ENCODE peak calls at places on chromosomes 3 and 15, in nine cellular contexts. D, J, U, P, I, V, H, E and N are unnamed samples.

GRCh38 chr3:152019516-152019915 is 146.1 kb downstream of the SUCNR1 start:
- DNase-seq in D (peak), J (no peak), U (no peak), P (no peak), I (peak), V (no peak), H (no peak), E (no peak), N (no peak)

GRCh38 chr3:191345334-191345733 is 15.0 kb upstream of the UTS2B start:
- DNase-seq in D (peak), J (no peak), U (no peak), P (no peak), I (no peak), V (no peak), H (no peak), E (peak), N (no peak)

GRCh38 chr3:115401298-115401697 is 222.0 kb upstream of the GAP43 start:
- DNase-seq in D (peak), J (peak), U (peak), P (no peak), I (peak), V (no peak), H (no peak), E (peak), N (no peak)

GRCh38 chr15:66135664-66136063 is 117.9 kb downstream of the MEGF11 start:
- DNase-seq in D (no peak), J (no peak), U (no peak), P (no peak), I (no peak), V (no peak), H (no peak), E (no peak), N (no peak)

GRCh38 chr15:40252438-40253178 is 13.7 kb downstream of the PAK6 start:
- DNase-seq in D (peak), J (no peak), U (no peak), P (no peak), I (no peak), V (peak), H (no peak), E (peak), N (no peak)

GRCh38 chr3:129556890-129557736 is 14.1 kb downstream of the H1-8 start:
- DNase-seq in D (no peak), J (peak), U (no peak), P (no peak), I (no peak), V (no peak), H (no peak), E (no peak), N (no peak)

GRCh38 chr3:170137971-170138370 is 43.6 kb downstream of the PHC3 start:
- DNase-seq in D (peak), J (peak), U (no peak), P (no peak), I (peak), V (no peak), H (no peak), E (peak), N (no peak)

GRCh38 chr3:146165370-146165769 is 4.4 kb upstream of the PLOD2 start:
- DNase-seq in D (peak), J (peak), U (no peak), P (no peak), I (peak), V (no peak), H (no peak), E (peak), N (no peak)

GRCh38 chr3:122111974-122112373 is 56.8 kb downstream of the CD86 start:
- DNase-seq in D (no peak), J (no peak), U (no peak), P (no peak), I (no peak), V (no peak), H (no peak), E (no peak), N (no peak)

GRCh38 chr3:183293966-183294365 is 40.9 kb downstream of the B3GNT5 start:
- DNase-seq in D (no peak), J (no peak), U (no peak), P (no peak), I (no peak), V (no peak), H (no peak), E (no peak), N (no peak)

GRCh38 chr3:159586587-159587202 is 401.9 kb upstream of the IL12A start:
- DNase-seq in D (peak), J (peak), U (peak), P (peak), I (peak), V (no peak), H (no peak), E (peak), N (no peak)